ENCODE peak calls at places on chromosome 18, in seven cellular contexts. D is HCT116, F is neuronal stem cell, X is hepatocyte, G is fibroblast of lung, J is neural progenitor cell, I is IMR-90. K is an unnamed sample.

GRCh38 chr18:51137891-51138290 is 59.6 kb downstream of the MEX3C start:
- DNase-seq in G (no peak), D (no peak), F (no peak), J (no peak), X (no peak), I (no peak), K (no peak)

GRCh38 chr18:27627927-27628326 is 442.8 kb upstream of the CHST9 start:
- DNase-seq in D (no peak), F (no peak), I (no peak), J (peak; percentile 26), G (no peak), X (no peak), K (no peak)

GRCh38 chr18:61637319-61637718 is 255.5 kb downstream of the RNF152 start:
- DNase-seq in F (peak; percentile 18), J (peak; percentile 73), G (no peak), X (no peak), I (no peak), D (no peak), K (no peak)

GRCh38 chr18:6328624-6329016 is 86.1 kb downstream of the L3MBTL4 start:
- DNase-seq in J (no peak), F (no peak), X (no peak), I (no peak), D (no peak), G (no peak), K (no peak)

GRCh38 chr18:27668126-27668525 is 483.0 kb upstream of the CHST9 start:
- DNase-seq in X (no peak), J (no peak), F (no peak), D (no peak), G (peak; percentile 61), I (no peak), K (no peak)

GRCh38 chr18:6589979-6590725 is 139.4 kb upstream of the ARHGAP28 start:
- DNase-seq in J (no peak), X (no peak), G (no peak), D (no peak), I (no peak), F (no peak), K (no peak)

GRCh38 chr18:25743661-25744151 is 346.7 kb downstream of the SS18 start:
- DNase-seq in F (no peak), G (no peak), I (no peak), J (peak; percentile 85), D (no peak), X (no peak), K (no peak)

GRCh38 chr18:79717059-79717458 is 37.5 kb downstream of the CTDP1 start:
- DNase-seq in X (no peak), F (no peak), D (no peak), J (no peak), I (no peak), G (no peak), K (no peak)

GRCh38 chr18:57772387-57772799 is 30.7 kb downstream of the ATP8B1 start:
- DNase-seq in X (peak; percentile 66), D (no peak), I (no peak), G (no peak), J (no peak), F (no peak), K (no peak)

GRCh38 chr18:54880706-54881105 is 52.4 kb downstream of the RAB27B start:
- DNase-seq in X (peak; percentile 26), J (no peak), F (no peak), I (peak; percentile 79), D (no peak), G (peak; percentile 68), K (no peak)

GRCh38 chr18:79952996-79953559 is 1.6 kb upstream of the SLC66A2 start:
- DNase-seq in I (no peak), D (no peak), J (peak; percentile 72), G (no peak), X (peak; percentile 52), F (no peak), K (no peak)

GRCh38 chr18:8507361-8507760 is 101.9 kb upstream of the RAB12 start:
- DNase-seq in I (peak; percentile 4), G (peak; percentile 35), X (no peak), F (no peak), D (peak; percentile 3), J (peak; percentile 47), K (peak; percentile 57)

GRCh38 chr18:11237066-11237465 is 87.7 kb upstream of the PIEZO2 start:
- DNase-seq in J (no peak), F (no peak), D (no peak), X (no peak), I (no peak), G (no peak), K (no peak)

GRCh38 chr18:45059695-45060094 is 379.0 kb downstream of the SETBP1 start:
- DNase-seq in D (no peak), X (no peak), G (peak; percentile 87), I (peak; percentile 88), F (no peak), J (no peak), K (no peak)

GRCh38 chr18:9653390-9653789 is 39.0 kb upstream of the PPP4R1 start:
- DNase-seq in J (no peak), G (no peak), I (no peak), F (no peak), X (no peak), D (no peak), K (peak; percentile 28)

GRCh38 chr18:8730080-8730827 is 24.9 kb downstream of the MTCL1 start:
- DNase-seq in I (peak; percentile 94), G (peak; percentile 96), X (peak; percentile 76), F (no peak), J (no peak), D (peak; percentile 74), K (no peak)

GRCh38 chr18:32371384-32371783 is 99.3 kb downstream of the GAREM1 start:
- DNase-seq in X (no peak), D (no peak), J (no peak), I (no peak), F (no peak), G (no peak), K (no peak)

GRCh38 chr18:78810706-78811105 is 168.9 kb upstream of the SALL3 start:
- DNase-seq in J (no peak), D (no peak), G (no peak), F (no peak), I (no peak), X (no peak), K (no peak)

GRCh38 chr18:36294031-36294430 is 3.5 kb upstream of the FHOD3 start:
- DNase-seq in D (no peak), X (no peak), I (peak; percentile 65), G (peak; percentile 66), F (no peak), J (no peak), K (no peak)

GRCh38 chr18:3889803-3890202 is 439.8 kb downstream of the TGIF1 start:
- DNase-seq in I (peak; percentile 78), D (no peak), F (no peak), X (peak; percentile 23), G (peak; percentile 94), J (no peak), K (no peak)

GRCh38 chr18:3879836-3880120 is 429.8 kb downstream of the TGIF1 start:
- DNase-seq in F (no peak), D (no peak), J (no peak), I (no peak), X (no peak), G (no peak), K (no peak)

GRCh38 chr18:3886575-3887322 is 436.8 kb downstream of the TGIF1 start:
- DNase-seq in I (no peak), F (no peak), G (no peak), X (peak; percentile 54), J (peak; percentile 16), D (no peak), K (no peak)

GRCh38 chr18:3889121-3889520 is 439.1 kb downstream of the TGIF1 start:
- DNase-seq in F (no peak), J (no peak), X (no peak), I (peak; percentile 15), D (no peak), G (no peak), K (no peak)

GRCh38 chr18:3885209-3885792 is 435.3 kb downstream of the TGIF1 start:
- DNase-seq in X (no peak), I (no peak), G (no peak), F (no peak), J (peak; percentile 35), D (peak; percentile 39), K (peak; percentile 65)
- H2AFZ ChIP-seq in X (no peak overlapping the region), I (no peak overlapping the region), G (no peak overlapping the region), F (no peak overlapping the region), J (no peak overlapping the region), D (no peak overlapping the region), K (no peak overlapping the region)

DNA sequence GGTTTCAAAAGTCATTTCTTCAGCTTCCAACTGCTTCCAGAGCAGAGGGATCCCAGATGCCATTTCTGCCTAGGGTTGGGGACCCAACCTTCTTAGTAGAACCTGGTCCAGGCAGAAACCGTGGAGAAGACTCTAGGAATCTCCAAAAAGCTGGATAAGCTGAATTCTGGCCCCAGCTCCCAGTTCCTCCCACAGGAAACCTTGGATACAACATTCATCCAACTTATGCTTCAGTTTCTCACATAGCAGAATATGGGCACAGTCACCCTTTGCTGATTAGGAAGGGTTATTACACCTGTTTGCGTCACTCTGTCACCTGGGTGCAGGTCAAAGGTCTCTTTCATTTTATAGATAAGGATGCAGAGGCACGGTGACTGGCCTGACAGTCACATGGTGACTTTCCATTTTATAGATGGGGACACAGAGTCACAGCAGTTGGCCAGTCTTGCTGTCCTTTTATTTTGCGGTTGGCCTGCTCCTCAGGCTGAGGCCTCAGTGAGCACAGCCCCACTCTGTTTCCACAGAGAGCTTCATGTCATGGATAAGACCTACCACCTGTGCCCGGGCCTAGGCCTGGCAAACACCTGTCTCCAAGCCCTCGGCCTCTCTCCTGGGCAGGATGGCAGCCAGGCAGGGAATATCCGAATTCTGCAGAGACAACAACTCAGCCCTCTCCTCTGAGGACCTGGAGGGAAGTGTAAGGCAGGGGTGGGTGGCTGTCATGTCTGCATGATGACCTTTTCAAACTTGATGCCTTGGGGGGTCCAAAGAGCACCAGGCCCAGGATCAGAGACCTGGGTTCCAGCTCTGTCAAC is 148.8 kb downstream of the SMAD7 start:
- DNase-seq in I (no peak), J (no peak), G (no peak), X (peak; percentile 75), F (no peak), D (no peak), K (no peak)
- H3K4me1 ChIP-seq in I (peaks cover 12% of the 10 kb centered on the region), J (no peaks in the 10 kb centered on the region), G (peaks cover 10% of the 10 kb centered on the region), X (peaks cover 22% of the 10 kb centered on the region), F (peaks cover 5% of the 10 kb centered on the region), D (peaks cover 9% of the 10 kb centered on the region), K (peaks cover 14% of the 10 kb centered on the region)

GRCh38 chr18:75502286-75502685 is 74.8 kb upstream of the SMIM21 start:
- DNase-seq in F (no peak), G (peak; percentile 82), I (peak; percentile 74), J (no peak), D (no peak), X (no peak), K (no peak)

GRCh38 chr18:75504469-75504868 is 77.0 kb upstream of the SMIM21 start:
- DNase-seq in F (no peak), I (no peak), G (no peak), J (no peak), X (no peak), D (no peak), K (no peak)

DNA sequence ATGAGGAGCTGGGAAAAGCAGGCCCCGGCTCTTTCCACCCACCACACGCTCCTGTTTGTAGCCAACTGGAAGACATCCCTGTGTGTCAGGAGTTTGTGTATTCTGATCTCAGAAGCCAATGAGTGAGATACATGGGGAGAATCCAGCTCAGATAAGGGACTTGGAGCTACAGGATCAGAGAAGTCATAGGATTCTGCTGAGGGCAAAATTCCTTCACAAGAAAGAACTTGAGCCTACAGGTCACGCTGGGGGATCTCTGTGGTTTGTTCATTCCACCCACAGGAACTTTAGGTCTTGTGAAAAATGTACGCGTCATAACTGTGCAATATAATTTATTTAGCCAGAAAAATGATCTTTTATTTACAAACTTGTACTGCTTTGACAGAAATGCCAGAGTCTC is 80.1 kb upstream of the SMIM21 start:
- DNase-seq in J (no peak), I (peak; percentile 51), X (no peak), G (peak; percentile 16), D (no peak), F (no peak), K (no peak)
- H3K4me2 ChIP-seq in J (no peak overlapping the region), I (no peak overlapping the region), X (no peak overlapping the region), G (no peak overlapping the region), D (no peak overlapping the region), F (no peak overlapping the region), K (no peak overlapping the region)

GRCh38 chr18:75121266-75121665 is 87.7 kb downstream of the PTGR3 start:
- DNase-seq in J (no peak), I (no peak), G (no peak), X (no peak), D (no peak), F (no peak), K (no peak)
- H2AFZ ChIP-seq in J (no peak overlapping the region), I (peak overlapping the region; percentile 43), G (no peak overlapping the region), X (no peak overlapping the region), D (no peak overlapping the region), F (no peak overlapping the region), K (no peak overlapping the region)

K was measured in Karpas-422.